ENCODE peak calls at places on chromosomes 6 and 20, in seven cellular contexts. One of them, this sample, is unnamed.

GRCh38 chr6:162728177-162728571 is 400 bp downstream of the PACRG start:
- DNase-seq in endothelial cell: no peak
- DNase-seq in NCI-H2081 treated with DMSO at 0.1 percent for 48 hours: no peak
- DNase-seq in adrenal gland: peak
- DNase-seq in T47D: no peak
- DNase-seq in hepatocyte: no peak
- DNase-seq in stimulated activated CD4-positive, alpha-beta T cell treated with anti-CD3 and anti-CD28 coated beads, Interleukin-4, amount 100 ng/mL, for 24 hours: no peak
- DNase-seq in this sample: no peak

GRCh38 chr20:17928633-17929311 is 39.8 kb downstream of the SNX5 start:
- DNase-seq in endothelial cell: no peak
- DNase-seq in NCI-H2081 treated with DMSO at 0.1 percent for 48 hours: no peak
- DNase-seq in adrenal gland: no peak
- DNase-seq in T47D: no peak
- DNase-seq in hepatocyte: peak
- DNase-seq in stimulated activated CD4-positive, alpha-beta T cell treated with anti-CD3 and anti-CD28 coated beads, Interleukin-4, amount 100 ng/mL, for 24 hours: no peak
- DNase-seq in this sample: peak

GRCh38 chr6:135209803-135210202 is 28.7 kb downstream of the MYB start:
- DNase-seq in endothelial cell: no peak
- DNase-seq in NCI-H2081 treated with DMSO at 0.1 percent for 48 hours: no peak
- DNase-seq in adrenal gland: no peak
- DNase-seq in T47D: no peak
- DNase-seq in hepatocyte: no peak
- DNase-seq in stimulated activated CD4-positive, alpha-beta T cell treated with anti-CD3 and anti-CD28 coated beads, Interleukin-4, amount 100 ng/mL, for 24 hours: no peak
- DNase-seq in this sample: no peak

GRCh38 chr20:46388201-46388836 is 18.1 kb downstream of the ELMO2 start:
- DNase-seq in endothelial cell: no peak
- DNase-seq in NCI-H2081 treated with DMSO at 0.1 percent for 48 hours: no peak
- DNase-seq in adrenal gland: no peak
- DNase-seq in T47D: no peak
- DNase-seq in hepatocyte: no peak
- DNase-seq in stimulated activated CD4-positive, alpha-beta T cell treated with anti-CD3 and anti-CD28 coated beads, Interleukin-4, amount 100 ng/mL, for 24 hours: no peak
- DNase-seq in this sample: no peak

GRCh38 chr6:10210052-10210451 is 204.8 kb downstream of the TFAP2A start:
- DNase-seq in endothelial cell: no peak
- DNase-seq in NCI-H2081 treated with DMSO at 0.1 percent for 48 hours: no peak
- DNase-seq in adrenal gland: peak
- DNase-seq in T47D: no peak
- DNase-seq in hepatocyte: no peak
- DNase-seq in stimulated activated CD4-positive, alpha-beta T cell treated with anti-CD3 and anti-CD28 coated beads, Interleukin-4, amount 100 ng/mL, for 24 hours: no peak
- DNase-seq in this sample: no peak

GRCh38 chr6:44441091-44441855 is 53.8 kb downstream of the CDC5L start:
- DNase-seq in endothelial cell: no peak
- DNase-seq in NCI-H2081 treated with DMSO at 0.1 percent for 48 hours: no peak
- DNase-seq in adrenal gland: no peak
- DNase-seq in T47D: no peak
- DNase-seq in hepatocyte: no peak
- DNase-seq in stimulated activated CD4-positive, alpha-beta T cell treated with anti-CD3 and anti-CD28 coated beads, Interleukin-4, amount 100 ng/mL, for 24 hours: no peak
- DNase-seq in this sample: no peak

GRCh38 chr6:22248513-22249308 is 48.1 kb downstream of the PRL start:
- DNase-seq in endothelial cell: no peak
- DNase-seq in NCI-H2081 treated with DMSO at 0.1 percent for 48 hours: no peak
- DNase-seq in adrenal gland: peak
- DNase-seq in T47D: no peak
- DNase-seq in hepatocyte: peak
- DNase-seq in stimulated activated CD4-positive, alpha-beta T cell treated with anti-CD3 and anti-CD28 coated beads, Interleukin-4, amount 100 ng/mL, for 24 hours: no peak
- DNase-seq in this sample: no peak

GRCh38 chr6:145839653-145840052 is 25.1 kb upstream of the FBXO30 start:
- DNase-seq in endothelial cell: no peak
- DNase-seq in NCI-H2081 treated with DMSO at 0.1 percent for 48 hours: no peak
- DNase-seq in adrenal gland: no peak
- DNase-seq in T47D: no peak
- DNase-seq in hepatocyte: no peak
- DNase-seq in stimulated activated CD4-positive, alpha-beta T cell treated with anti-CD3 and anti-CD28 coated beads, Interleukin-4, amount 100 ng/mL, for 24 hours: no peak
- DNase-seq in this sample: no peak

GRCh38 chr6:166119116-166119911 is 48.3 kb downstream of the TBXT start:
- DNase-seq in endothelial cell: no peak
- DNase-seq in NCI-H2081 treated with DMSO at 0.1 percent for 48 hours: no peak
- DNase-seq in adrenal gland: no peak
- DNase-seq in T47D: no peak
- DNase-seq in hepatocyte: peak
- DNase-seq in stimulated activated CD4-positive, alpha-beta T cell treated with anti-CD3 and anti-CD28 coated beads, Interleukin-4, amount 100 ng/mL, for 24 hours: no peak
- DNase-seq in this sample: no peak

GRCh38 chr20:63980317-63980805 is 571 bp upstream of the PRPF6 start:
- DNase-seq in endothelial cell: no peak
- DNase-seq in NCI-H2081 treated with DMSO at 0.1 percent for 48 hours: no peak
- DNase-seq in adrenal gland: no peak
- DNase-seq in T47D: no peak
- DNase-seq in hepatocyte: peak
- DNase-seq in stimulated activated CD4-positive, alpha-beta T cell treated with anti-CD3 and anti-CD28 coated beads, Interleukin-4, amount 100 ng/mL, for 24 hours: peak
- DNase-seq in this sample: no peak

GRCh38 chr6:33162471-33162870 is 29.8 kb downstream of the COL11A2 start:
- DNase-seq in endothelial cell: no peak
- DNase-seq in NCI-H2081 treated with DMSO at 0.1 percent for 48 hours: no peak
- DNase-seq in adrenal gland: no peak
- DNase-seq in T47D: no peak
- DNase-seq in hepatocyte: no peak
- DNase-seq in stimulated activated CD4-positive, alpha-beta T cell treated with anti-CD3 and anti-CD28 coated beads, Interleukin-4, amount 100 ng/mL, for 24 hours: no peak
- DNase-seq in this sample: no peak

GRCh38 chr20:23147964-23148720 is 62.0 kb upstream of the CD93 start:
- DNase-seq in endothelial cell: no peak
- DNase-seq in NCI-H2081 treated with DMSO at 0.1 percent for 48 hours: no peak
- DNase-seq in adrenal gland: peak
- DNase-seq in T47D: no peak
- DNase-seq in hepatocyte: peak
- DNase-seq in stimulated activated CD4-positive, alpha-beta T cell treated with anti-CD3 and anti-CD28 coated beads, Interleukin-4, amount 100 ng/mL, for 24 hours: peak
- DNase-seq in this sample: no peak

GRCh38 chr6:3575166-3575565 is 118.3 kb upstream of the SLC22A23 start:
- DNase-seq in endothelial cell: no peak
- DNase-seq in NCI-H2081 treated with DMSO at 0.1 percent for 48 hours: no peak
- DNase-seq in adrenal gland: no peak
- DNase-seq in T47D: no peak
- DNase-seq in hepatocyte: no peak
- DNase-seq in stimulated activated CD4-positive, alpha-beta T cell treated with anti-CD3 and anti-CD28 coated beads, Interleukin-4, amount 100 ng/mL, for 24 hours: no peak
- DNase-seq in this sample: peak

GRCh38 chr6:75196051-75196743 is 9.7 kb downstream of the COL12A1 start:
- DNase-seq in endothelial cell: no peak
- DNase-seq in NCI-H2081 treated with DMSO at 0.1 percent for 48 hours: no peak
- DNase-seq in adrenal gland: no peak
- DNase-seq in T47D: no peak
- DNase-seq in hepatocyte: no peak
- DNase-seq in stimulated activated CD4-positive, alpha-beta T cell treated with anti-CD3 and anti-CD28 coated beads, Interleukin-4, amount 100 ng/mL, for 24 hours: no peak
- DNase-seq in this sample: no peak

GRCh38 chr6:132161283-132161682 is 210.1 kb upstream of the CCN2 start:
- DNase-seq in endothelial cell: peak
- DNase-seq in NCI-H2081 treated with DMSO at 0.1 percent for 48 hours: no peak
- DNase-seq in adrenal gland: no peak
- DNase-seq in T47D: no peak
- DNase-seq in hepatocyte: peak
- DNase-seq in stimulated activated CD4-positive, alpha-beta T cell treated with anti-CD3 and anti-CD28 coated beads, Interleukin-4, amount 100 ng/mL, for 24 hours: no peak
- DNase-seq in this sample: peak

GRCh38 chr20:20536240-20536933 is 168.5 kb downstream of the INSM1 start:
- DNase-seq in endothelial cell: no peak
- DNase-seq in NCI-H2081 treated with DMSO at 0.1 percent for 48 hours: no peak
- DNase-seq in adrenal gland: no peak
- DNase-seq in T47D: no peak
- DNase-seq in hepatocyte: no peak
- DNase-seq in stimulated activated CD4-positive, alpha-beta T cell treated with anti-CD3 and anti-CD28 coated beads, Interleukin-4, amount 100 ng/mL, for 24 hours: no peak
- DNase-seq in this sample: no peak

GRCh38 chr20:20837574-20838021 is 125.2 kb upstream of the RALGAPA2 start:
- DNase-seq in endothelial cell: peak
- DNase-seq in NCI-H2081 treated with DMSO at 0.1 percent for 48 hours: peak
- DNase-seq in adrenal gland: peak
- DNase-seq in T47D: peak
- DNase-seq in hepatocyte: peak
- DNase-seq in stimulated activated CD4-positive, alpha-beta T cell treated with anti-CD3 and anti-CD28 coated beads, Interleukin-4, amount 100 ng/mL, for 24 hours: peak
- DNase-seq in this sample: peak

GRCh38 chr20:19210426-19211155 is 1.9 kb upstream of the SLC24A3 start:
- DNase-seq in endothelial cell: no peak
- DNase-seq in NCI-H2081 treated with DMSO at 0.1 percent for 48 hours: no peak
- DNase-seq in adrenal gland: no peak
- DNase-seq in T47D: no peak
- DNase-seq in hepatocyte: no peak
- DNase-seq in stimulated activated CD4-positive, alpha-beta T cell treated with anti-CD3 and anti-CD28 coated beads, Interleukin-4, amount 100 ng/mL, for 24 hours: no peak
- DNase-seq in this sample: no peak